ENCODE peak calls at places on chromosomes 6 and 20, in four cellular contexts. C is activated T-cell treated with anti-CD3 and anti-CD28 coated beads, Interleukin-2, amount 50 U/mL, for 72 hours; K is NCI-H1048; I is ovary. X is an unnamed sample.

GRCh38 chr20:44137210-44137781 is 49.7 kb downstream of the JPH2 start:
- DNase-seq in I (peak; percentile 65), K (no peak), C (no peak), X (no peak)

GRCh38 chr6:93806409-93807270 is 387.3 kb upstream of the EPHA7 start:
- DNase-seq in K (no peak), C (no peak), I (no peak), X (no peak)

GRCh38 chr20:61436268-61436667 is 184.2 kb downstream of the CDH4 start:
- DNase-seq in C (no peak), K (no peak), I (no peak), X (no peak)

GRCh38 chr6:96939019-96939805 is 14.7 kb downstream of the KLHL32 start:
- DNase-seq in K (no peak), C (peak; percentile 52), I (no peak), X (peak; percentile 47)

GRCh38 chr20:34516874-34517542 is 786 bp downstream of the DYNLRB1 start:
- DNase-seq in K (no peak), C (peak; percentile 48), I (no peak), X (peak; percentile 63)

GRCh38 chr20:59574308-59574707 is 30.0 kb upstream of the PHACTR3 start:
- DNase-seq in C (no peak), K (no peak), I (no peak), X (no peak)

GRCh38 chr20:33733654-33734576 is 2.1 kb downstream of the ZNF341 start:
- DNase-seq in C (no peak), I (peak; percentile 50), K (no peak), X (no peak)

GRCh38 chr6:75204959-75205775 is 686 bp downstream of the COL12A1 start:
- DNase-seq in K (no peak), C (peak; percentile 29), I (peak; percentile 83), X (peak; percentile 31)

GRCh38 chr6:3409699-3410384 is 47.0 kb downstream of the SLC22A23 start:
- DNase-seq in K (no peak), I (no peak), C (no peak), X (no peak)

GRCh38 chr20:37295001-37295400 is 5.5 kb downstream of the MANBAL start:
- DNase-seq in C (peak; percentile 5), I (no peak), K (no peak), X (peak; percentile 43)

GRCh38 chr6:10733151-10733715 is 10.4 kb downstream of the TMEM14C start:
- DNase-seq in C (no peak), K (no peak), I (no peak), X (no peak)

GRCh38 chr6:148771212-148771601 is 24.4 kb downstream of the UST start:
- DNase-seq in I (no peak), K (no peak), C (no peak), X (no peak)

GRCh38 chr20:50314326-50314725 is 123.7 kb downstream of the CEBPB start:
- DNase-seq in C (no peak), K (no peak), I (no peak), X (no peak)

GRCh38 chr6:133198725-133199124 is 42.4 kb upstream of the EYA4 start:
- DNase-seq in K (no peak), C (no peak), I (no peak), X (no peak)

GRCh38 chr6:132354517-132355167 is 46.6 kb downstream of the MOXD1 start:
- DNase-seq in K (no peak), C (peak; percentile 6), I (no peak), X (peak; percentile 43)

GRCh38 chr6:42441059-42441471 is 10.7 kb downstream of the TRERF1 start:
- DNase-seq in I (peak; percentile 61), C (no peak), K (no peak), X (no peak)

GRCh38 chr6:14040042-14040441 is 77.5 kb upstream of the CD83 start:
- DNase-seq in K (no peak), I (no peak), C (no peak), X (no peak)

GRCh38 chr6:2235782-2236495 is 9.5 kb downstream of the GMDS start:
- DNase-seq in I (no peak), K (no peak), C (no peak), X (no peak)

GRCh38 chr6:107077710-107078109 is 37.6 kb downstream of the BEND3 start:
- DNase-seq in I (no peak), K (no peak), C (no peak), X (no peak)

GRCh38 chr6:80357674-80358073 is 251.2 kb downstream of the BCKDHB start:
- DNase-seq in K (no peak), C (no peak), I (no peak), X (no peak)

GRCh38 chr6:11975353-11975977 is 36.6 kb upstream of the HIVEP1 start:
- DNase-seq in C (peak; percentile 57), I (no peak), K (no peak), X (peak; percentile 43)

GRCh38 chr20:44167736-44168135 is 19.3 kb downstream of the JPH2 start:
- DNase-seq in C (no peak), K (no peak), I (no peak), X (no peak)

GRCh38 chr6:4973972-4974885 is 29.6 kb downstream of the RPP40 start:
- DNase-seq in I (peak; percentile 57), C (no peak), K (no peak), X (no peak)

GRCh38 chr6:144008501-144009245 is 614 bp upstream of the PLAGL1 start:
- DNase-seq in I (no peak), C (no peak), K (no peak), X (no peak)

GRCh38 chr6:28303570-28303969 is 22.2 kb downstream of the PGBD1 start:
- DNase-seq in I (no peak), C (no peak), K (no peak), X (no peak)

GRCh38 chr20:41029150-41029872 is 689 bp downstream of the TOP1 start:
- DNase-seq in I (peak; percentile 70), K (peak; percentile 15), C (peak; percentile 47), X (peak; percentile 46)

GRCh38 chr6:83708970-83709747 is at the start of gene SNAP91:
- DNase-seq in K (no peak), C (peak; percentile 12), I (peak; percentile 57), X (no peak)

GRCh38 chr20:49768204-49769124 is 44.2 kb upstream of the SLC9A8 start:
- DNase-seq in K (no peak), C (no peak), I (peak; percentile 55), X (peak; percentile 19)

GRCh38 chr20:53331151-53331973 is 262.3 kb downstream of the ZNF217 start:
- DNase-seq in I (no peak), C (no peak), K (no peak), X (no peak)